ENCODE peak calls at places on chromosome 4, in ten cellular contexts. Y is DND-41; T is breast epithelium; Q is AG04450; X is psoas muscle; R is HL-60; F is mammary epithelial cell; V is CD8-positive, alpha-beta T cell; C is heart right ventricle; J is hepatocyte. G is an unnamed sample.

GRCh38 chr4:163484906-163485305 is 9.6 kb upstream of the TMA16 start:
- DNase-seq in Y (peak; percentile 65), X (no peak), R (no peak), J (peak; percentile 71), F (peak; percentile 8), Q (peak; percentile 11), V (peak; percentile 64), T (no peak), C (no peak), G (peak; percentile 46)

GRCh38 chr4:73676136-73676535 is 55.9 kb upstream of the RASSF6 start:
- DNase-seq in J (no peak), X (no peak), Q (no peak), V (no peak), T (no peak), C (no peak), R (no peak), F (peak; percentile 47), Y (no peak), G (no peak)

GRCh38 chr4:167274346-167274745 is 40.1 kb upstream of the SPOCK3 start:
- DNase-seq in Y (no peak), C (no peak), F (no peak), J (no peak), R (no peak), V (no peak), X (no peak), T (no peak), Q (no peak), G (no peak)

GRCh38 chr4:150283689-150284088 is 205.4 kb downstream of the DCLK2 start:
- DNase-seq in Y (no peak), C (no peak), T (no peak), R (no peak), J (no peak), X (no peak), V (no peak), F (peak; percentile 30), Q (peak; percentile 85), G (peak; percentile 99)

GRCh38 chr4:28256295-28256694 is 1395.7 kb downstream of the STIM2 start:
- DNase-seq in V (no peak), J (no peak), Y (no peak), T (no peak), F (no peak), R (no peak), Q (no peak), X (no peak), C (no peak), G (no peak)

GRCh38 chr4:5793514-5793913 is 82.5 kb downstream of the EVC start:
- DNase-seq in Y (no peak), T (no peak), V (no peak), X (no peak), J (no peak), F (no peak), R (no peak), C (no peak), Q (no peak), G (no peak)

GRCh38 chr4:162510115-162510514 is 346.3 kb upstream of the FSTL5 start:
- DNase-seq in Y (no peak), Q (no peak), V (no peak), R (no peak), F (no peak), C (no peak), X (no peak), J (no peak), T (no peak), G (no peak)

GRCh38 chr4:151961456-151961855 is 200.6 kb upstream of the GATB start:
- DNase-seq in R (no peak), Y (no peak), F (no peak), C (no peak), J (no peak), Q (no peak), X (no peak), T (no peak), V (no peak), G (no peak)

GRCh38 chr4:185567828-185568442 is 32.6 kb upstream of the PDLIM3 start:
- DNase-seq in Q (peak; percentile 63), X (peak; percentile 76), J (no peak), T (peak; percentile 93), R (no peak), V (no peak), F (no peak), C (peak; percentile 63), Y (no peak), G (peak; percentile 45)

GRCh38 chr4:159010563-159011260 is 92.2 kb upstream of the RAPGEF2 start:
- DNase-seq in T (peak; percentile 60), J (peak; percentile 38), C (peak; percentile 64), R (no peak), V (no peak), Y (no peak), F (peak; percentile 75), X (peak; percentile 85), Q (peak; percentile 18), G (no peak)

GRCh38 chr4:83552924-83553323 is 17.0 kb downstream of the GPAT3 start:
- DNase-seq in C (no peak), V (no peak), T (no peak), Y (no peak), R (no peak), J (no peak), F (peak; percentile 83), X (no peak), Q (no peak), G (peak; percentile 34)

GRCh38 chr4:55866290-55866907 is 13.0 kb downstream of the EXOC1 start:
- DNase-seq in Y (no peak), T (no peak), V (no peak), C (no peak), X (no peak), Q (peak; percentile 72), F (peak; percentile 89), J (peak; percentile 46), R (peak; percentile 70), G (peak; percentile 82)

GRCh38 chr4:91170756-91171155 is 1043.6 kb downstream of the CCSER1 start:
- DNase-seq in F (no peak), T (no peak), X (no peak), C (no peak), R (no peak), Y (no peak), V (no peak), J (no peak), Q (no peak), G (no peak)

GRCh38 chr4:15231265-15232091 is 196.4 kb upstream of the C1QTNF7 start:
- DNase-seq in F (peak; percentile 68), Y (peak; percentile 82), V (peak; percentile 71), J (peak; percentile 88), R (no peak), C (peak; percentile 44), T (peak; percentile 60), Q (peak; percentile 79), X (peak; percentile 66), G (peak; percentile 91)

GRCh38 chr4:14893713-14894112 is 108.6 kb upstream of the CPEB2 start:
- DNase-seq in T (no peak), F (peak; percentile 70), R (no peak), X (no peak), C (no peak), V (no peak), Q (no peak), Y (no peak), J (no peak), G (no peak)

GRCh38 chr4:156774422-156774821 is 197.2 kb downstream of the PDGFC start:
- DNase-seq in J (peak; percentile 27), T (no peak), Y (no peak), X (peak; percentile 45), C (no peak), R (no peak), V (no peak), Q (peak; percentile 82), F (peak; percentile 86), G (peak; percentile 90)

GRCh38 chr4:99723555-99724450 is 66.2 kb upstream of the C4orf54 start:
- DNase-seq in J (peak; percentile 86), X (peak; percentile 88), Q (peak; percentile 63), V (no peak), F (peak; percentile 90), R (peak; percentile 13), Y (no peak), C (peak; percentile 58), T (no peak), G (peak; percentile 53)
- TF ChIP-seq CTCF in J (peak; percentile 35), X (no peak), Q (peak; percentile 1), V (no peak), F (no peak), R (no peak), Y (no peak), C (no peak), T (no peak), G (no peak)

DNA sequence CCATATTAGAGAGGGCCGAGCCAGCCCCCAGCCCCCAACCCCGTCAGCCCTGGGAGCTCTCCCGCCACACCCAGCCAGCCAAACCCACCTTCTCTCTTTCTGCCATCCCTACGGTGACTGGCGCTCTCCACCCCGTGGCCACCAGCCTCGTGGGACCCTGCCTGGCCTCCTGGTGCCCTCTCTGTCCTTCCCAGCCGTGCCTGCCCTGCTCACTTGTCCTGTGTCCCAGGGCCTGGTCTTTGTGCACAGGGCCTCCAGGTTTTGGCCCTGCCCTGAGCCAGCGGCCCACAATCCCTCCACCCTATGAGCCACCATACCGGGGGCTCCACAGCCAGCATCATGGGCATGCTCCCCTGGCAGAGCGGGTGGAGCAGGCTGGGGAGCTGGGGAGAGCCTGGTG is 77.4 kb downstream of the ABLIM2 start:
- DNase-seq in Q (no peak), T (no peak), R (no peak), C (no peak), Y (no peak), V (no peak), J (no peak), F (no peak), X (peak; percentile 51), G (no peak)
- H3K27me3 ChIP-seq in Q (peaks cover 51% of the 10 kb centered on the region), T (no peaks in the 10 kb centered on the region), R (peaks cover 4% of the 10 kb centered on the region), C (peaks cover 5% of the 10 kb centered on the region), Y (no peaks in the 10 kb centered on the region), V (no peaks in the 10 kb centered on the region), J (no peaks in the 10 kb centered on the region), F (no peaks in the 10 kb centered on the region), X (no peaks in the 10 kb centered on the region), G (peaks cover 4% of the 10 kb centered on the region)

DNA sequence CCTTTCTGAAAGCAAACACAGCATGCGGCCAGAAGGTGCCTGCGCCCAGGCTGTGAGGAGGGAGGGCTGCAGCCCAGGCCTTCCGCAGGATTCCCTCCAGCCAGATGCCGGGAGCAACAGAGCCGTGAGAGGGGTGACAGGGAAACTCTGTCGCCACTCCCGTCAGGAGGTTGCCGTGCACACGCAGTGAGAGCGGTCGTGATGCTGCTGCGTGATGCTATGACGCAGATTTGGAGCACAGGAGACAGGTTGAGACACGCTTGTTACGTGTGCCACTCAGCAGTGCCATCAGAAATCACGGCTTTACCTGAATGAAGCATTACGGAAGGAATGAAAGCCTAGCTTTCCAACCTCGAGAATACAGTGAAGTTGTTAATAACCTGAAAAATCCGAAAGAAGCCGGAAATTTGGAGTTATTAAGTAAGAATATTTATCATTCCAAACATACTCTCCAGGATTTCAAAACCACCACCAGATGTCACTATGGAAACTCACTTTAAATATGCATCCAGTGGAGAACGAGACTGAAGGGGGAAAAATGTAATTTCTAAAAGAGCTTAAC is 54.4 kb downstream of the FAT1 start:
- DNase-seq in C (no peak), X (no peak), Y (no peak), T (no peak), J (peak; percentile 58), R (no peak), F (peak; percentile 85), Q (peak; percentile 34), V (no peak), G (peak; percentile 41)
- TF ChIP-seq CTCF in C (peak; percentile 50), X (peak; percentile 50), Y (peak; percentile 27), T (no peak), J (peak; percentile 65), R (no peak), F (peak; percentile 17), Q (peak; percentile 46), V (no peak), G (peak; percentile 29)

DNA sequence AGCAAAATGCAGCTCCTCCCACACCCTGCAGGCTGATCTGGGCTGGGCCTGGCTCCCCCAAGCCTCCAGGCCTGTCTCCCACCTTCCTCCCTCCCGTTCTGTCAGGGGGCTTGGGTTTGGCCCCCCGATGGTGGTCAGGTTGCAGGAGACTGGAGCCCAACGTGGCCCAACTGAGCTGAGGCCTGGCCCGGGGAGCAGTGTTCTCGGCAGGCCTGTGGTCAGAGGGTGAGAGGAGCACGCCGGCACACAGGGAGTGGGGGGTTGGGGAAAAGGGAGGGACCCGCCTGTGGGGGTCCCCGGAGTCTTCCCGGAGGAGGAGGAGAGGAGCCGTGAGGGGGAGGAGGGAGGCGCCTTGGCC is 43.2 kb upstream of the NKX1-1 start:
- DNase-seq in R (no peak), Y (no peak), C (no peak), J (peak; percentile 1), T (no peak), V (no peak), X (no peak), Q (no peak), F (no peak), G (no peak)
- H3K27me3 ChIP-seq in R (no peaks in the 10 kb centered on the region), Y (no peaks in the 10 kb centered on the region), C (peaks cover 8% of the 10 kb centered on the region), J (no peaks in the 10 kb centered on the region), T (no peaks in the 10 kb centered on the region), V (no peaks in the 10 kb centered on the region), X (no peaks in the 10 kb centered on the region), Q (no peaks in the 10 kb centered on the region), F (no peaks in the 10 kb centered on the region), G (no peaks in the 10 kb centered on the region)

G was measured in brain microvascular endothelial cell.